ENCODE peak calls at places on chromosomes 16 and 17, in five cellular contexts. A, N, R, X and T are unnamed samples.

GRCh38 chr17:48998557-48999440 is 1.6 kb downstream of the IGF2BP1 start:
- DNase-seq in A (peak; percentile 42), N (no peak), R (no peak), X (no peak), T (no peak)

GRCh38 chr17:31492880-31493655 is 101.6 kb downstream of the RAB11FIP4 start:
- DNase-seq in A (no peak), N (no peak), R (no peak), X (no peak), T (no peak)

GRCh38 chr17:69451416-69452394 is 37.2 kb downstream of the MAP2K6 start:
- DNase-seq in A (no peak), N (no peak), R (no peak), X (no peak), T (no peak)

GRCh38 chr16:27650073-27650701 is 100.2 kb downstream of the KATNIP start:
- DNase-seq in A (no peak), N (no peak), R (peak; percentile 44), X (no peak), T (no peak)

GRCh38 chr16:49280022-49280741 is 1.5 kb downstream of the CBLN1 start:
- DNase-seq in A (peak; percentile 90), N (no peak), R (no peak), X (no peak), T (no peak)

GRCh38 chr17:35849469-35850348 is 19.0 kb downstream of the HEATR9 start:
- DNase-seq in A (peak; percentile 80), N (no peak), R (no peak), X (peak; percentile 67), T (peak; percentile 44)

GRCh38 chr17:49224198-49224996 is 6.2 kb downstream of the PHOSPHO1 start:
- DNase-seq in A (peak; percentile 53), N (no peak), R (no peak), X (no peak), T (peak; percentile 68)

GRCh38 chr17:21275047-21275578 is 9.4 kb upstream of the MAP2K3 start:
- DNase-seq in A (peak; percentile 30), N (no peak), R (peak; percentile 38), X (no peak), T (no peak)

GRCh38 chr16:74448990-74449389 is 27.7 kb upstream of the CLEC18B start:
- DNase-seq in A (no peak), N (peak; percentile 44), R (peak; percentile 66), X (peak; percentile 59), T (no peak)

GRCh38 chr16:4649744-4650442 is 25.3 kb downstream of the MGRN1 start:
- DNase-seq in A (no peak), N (no peak), R (no peak), X (no peak), T (no peak)

GRCh38 chr16:66130296-66130910 is 236.1 kb upstream of the CDH5 start:
- DNase-seq in A (no peak), N (no peak), R (no peak), X (no peak), T (no peak)

GRCh38 chr16:61131447-61131846 is 904.8 kb downstream of the CDH8 start:
- DNase-seq in A (no peak), N (no peak), R (no peak), X (no peak), T (no peak)

GRCh38 chr17:60135951-60136666 is 13.7 kb upstream of the CA4 start:
- DNase-seq in A (no peak), N (no peak), R (no peak), X (no peak), T (no peak)

GRCh38 chr17:60134396-60135159 is 15.2 kb upstream of the CA4 start:
- DNase-seq in A (no peak), N (no peak), R (no peak), X (no peak), T (no peak)

GRCh38 chr17:60138769-60139437 is 10.9 kb upstream of the CA4 start:
- DNase-seq in A (no peak), N (no peak), R (no peak), X (no peak), T (no peak)

GRCh38 chr17:60137731-60138130 is 12.0 kb upstream of the CA4 start:
- DNase-seq in A (no peak), N (no peak), R (no peak), X (no peak), T (no peak)

DNA sequence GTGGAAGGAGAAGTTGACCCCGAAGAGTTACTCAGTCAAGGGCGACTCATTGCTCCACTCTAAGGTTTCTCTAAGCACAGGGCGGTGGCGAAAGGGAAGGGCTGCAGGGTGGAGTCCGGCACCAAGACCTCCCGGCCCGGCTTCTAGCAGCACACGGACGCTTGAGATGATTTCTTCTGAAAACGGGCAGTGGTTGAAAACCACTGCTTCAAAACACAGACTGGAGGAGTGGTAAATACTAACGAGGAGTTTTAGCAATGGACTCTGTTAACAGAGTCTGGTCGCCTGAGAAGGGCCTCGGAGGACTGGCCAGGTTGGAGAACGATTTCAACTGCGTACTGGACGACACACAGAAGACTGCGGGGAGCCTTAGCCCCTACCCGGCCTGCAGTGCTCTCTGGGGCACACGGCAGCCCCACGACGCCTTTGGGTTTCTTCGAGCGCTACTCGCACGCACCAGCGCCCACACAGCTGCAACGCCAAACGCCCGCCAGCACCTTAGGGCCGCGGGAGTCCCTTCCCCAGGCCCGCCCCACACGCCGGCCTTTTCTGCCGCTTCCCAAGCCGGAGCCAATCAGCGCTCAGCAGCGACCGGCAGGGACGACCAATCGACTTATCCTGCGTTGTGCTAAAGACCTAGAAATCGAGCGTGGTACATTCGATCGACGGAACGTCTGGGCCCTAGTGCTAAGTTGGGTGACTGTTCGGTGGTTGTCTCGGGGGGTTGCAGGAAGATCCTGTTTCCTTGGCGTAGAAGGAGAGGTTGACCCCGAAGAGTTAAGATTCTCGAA is 14.4 kb upstream of the CA4 start:
- DNase-seq in A (peak; percentile 95), N (peak; percentile 68), R (peak; percentile 77), X (peak; percentile 99), T (peak; percentile 43)
- TF ChIP-seq CTCF in A (no peak), N (no peak), R (no peak), X (no peak), T (no peak)

GRCh38 chr16:3022697-3023414 is 886 bp downstream of the HCFC1R1 start:
- DNase-seq in A (no peak), N (no peak), R (no peak), X (no peak), T (no peak)

GRCh38 chr16:3020247-3020603 is at the start of gene TNFRSF12A:
- DNase-seq in A (peak; percentile 93), N (peak; percentile 76), R (peak; percentile 80), X (peak; percentile 64), T (peak; percentile 70)

GRCh38 chr16:3020604-3021448 is 658 bp downstream of the TNFRSF12A start:
- DNase-seq in A (peak; percentile 74), N (peak; percentile 91), R (peak; percentile 90), X (peak; percentile 81), T (peak; percentile 69)

GRCh38 chr16:3022208-3022696 is 1.5 kb downstream of the HCFC1R1 start:
- DNase-seq in A (peak; percentile 81), N (peak; percentile 96), R (peak; percentile 91), X (peak; percentile 84), T (peak; percentile 81)

DNA sequence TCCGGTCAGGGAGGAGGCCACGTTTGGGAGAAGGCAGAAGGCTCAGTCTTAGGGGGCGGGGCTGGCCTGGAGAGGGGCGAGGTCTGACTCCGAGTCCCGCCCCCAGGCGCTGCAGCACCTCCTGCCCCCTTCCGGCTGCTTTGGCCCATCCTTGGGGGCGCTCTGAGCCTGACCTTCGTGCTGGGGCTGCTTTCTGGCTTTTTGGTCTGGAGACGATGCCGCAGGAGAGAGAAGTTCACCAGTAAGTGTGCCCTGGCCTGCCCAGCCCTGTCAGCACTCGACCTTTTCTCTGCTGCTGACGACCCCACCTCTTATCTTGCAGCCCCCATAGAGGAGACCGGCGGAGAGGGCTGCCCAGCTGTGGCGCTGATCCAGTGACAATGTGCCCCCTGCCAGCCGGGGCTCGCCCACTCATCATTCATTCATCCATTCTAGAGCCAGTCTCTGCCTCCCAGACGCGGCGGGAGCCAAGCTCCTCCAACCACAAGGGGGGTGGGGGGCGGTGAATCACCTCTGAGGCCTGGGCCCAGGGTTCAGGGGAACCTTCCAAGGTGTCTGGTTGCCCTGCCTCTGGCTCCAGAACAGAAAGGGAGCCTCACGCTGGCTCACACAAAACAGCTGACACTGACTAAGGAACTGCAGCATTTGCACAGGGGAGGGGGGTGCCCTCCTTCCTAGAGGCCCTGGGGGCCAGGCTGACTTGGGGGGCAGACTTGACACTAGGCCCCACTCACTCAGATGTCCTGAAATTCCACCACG is 1.5 kb downstream of the TNFRSF12A start:
- DNase-seq in A (peak; percentile 96), N (peak; percentile 84), R (peak; percentile 83), X (peak; percentile 72), T (peak; percentile 70)
- TF ChIP-seq CTCF in A (peak; percentile 61), N (peak; percentile 25), R (no peak), X (peak; percentile 31), T (peak; percentile 11)

GRCh38 chr17:79836952-79837887 is 2.0 kb downstream of the CBX4 start:
- DNase-seq in A (peak; percentile 63), N (peak; percentile 91), R (peak; percentile 56), X (peak; percentile 80), T (peak; percentile 72)
- TF ChIP-seq CTCF in A (no peak), N (peak; percentile 32), R (no peak), X (no peak), T (no peak)

GRCh38 chr16:6016530-6017184 is 919.1 kb upstream of the EEF2KMT start:
- DNase-seq in A (peak; percentile 90), N (no peak), R (no peak), X (peak; percentile 22), T (no peak)
- TF ChIP-seq CTCF in A (peak; percentile 78), N (no peak), R (no peak), X (peak; percentile 25), T (no peak)

GRCh38 chr16:10026593-10026992 is 155.6 kb downstream of the GRIN2A start:
- DNase-seq in A (no peak), N (no peak), R (no peak), X (no peak), T (no peak)
- TF ChIP-seq CTCF in A (no peak), N (no peak), R (no peak), X (no peak), T (no peak)

DNA sequence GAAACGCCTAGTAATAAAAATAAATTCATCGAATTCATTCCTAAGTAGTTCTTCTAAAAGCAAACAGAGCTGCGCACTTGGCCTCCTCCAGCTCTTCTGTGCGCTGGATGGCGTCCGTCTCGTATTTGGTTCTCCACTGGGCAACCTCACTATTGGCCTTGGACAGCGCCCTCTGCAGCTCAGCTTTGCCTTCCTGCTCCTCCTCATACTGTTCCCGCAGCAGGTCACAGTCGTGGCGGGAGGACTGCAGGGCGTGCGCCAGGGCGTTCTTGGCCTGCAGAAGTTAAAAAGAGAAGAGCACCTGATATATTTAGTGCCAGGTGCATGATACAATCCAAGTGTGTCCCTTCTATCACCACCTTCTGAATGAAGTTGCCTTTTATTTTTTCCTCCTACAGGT is 21.8 kb downstream of the MYH3 start:
- DNase-seq in A (no peak), N (no peak), R (no peak), X (no peak), T (no peak)
- TF ChIP-seq CTCF in A (peak; percentile 41), N (no peak), R (no peak), X (no peak), T (no peak)